ENCODE peak calls at places on chromosomes 16 and 17, in five cellular contexts. One of them, this sample, is unnamed.

GRCh38 chr16:4344659-4345438 is 6.3 kb downstream of the PAM16 start:
- DNase-seq in colonic mucosa: no peak
- DNase-seq in psoas muscle: no peak
- DNase-seq in GM23338: no peak
- DNase-seq in mucosa of descending colon: no peak
- DNase-seq in this sample: no peak

GRCh38 chr16:70589998-70590471 is 56.3 kb upstream of the IL34 start:
- DNase-seq in colonic mucosa: no peak
- DNase-seq in psoas muscle: no peak
- DNase-seq in GM23338: peak; percentile 45
- DNase-seq in mucosa of descending colon: no peak
- DNase-seq in this sample: peak; percentile 82

GRCh38 chr16:64910351-64910750 is 211.5 kb downstream of the CDH11 start:
- DNase-seq in colonic mucosa: peak; percentile 18
- DNase-seq in psoas muscle: peak; percentile 49
- DNase-seq in GM23338: peak; percentile 44
- DNase-seq in mucosa of descending colon: no peak
- DNase-seq in this sample: peak; percentile 69

GRCh38 chr17:80382446-80382845 is 32.5 kb upstream of the ENDOV start:
- DNase-seq in colonic mucosa: no peak
- DNase-seq in psoas muscle: no peak
- DNase-seq in GM23338: no peak
- DNase-seq in mucosa of descending colon: no peak
- DNase-seq in this sample: no peak

GRCh38 chr16:25633549-25633948 is 58.2 kb upstream of the HS3ST4 start:
- DNase-seq in colonic mucosa: no peak
- DNase-seq in psoas muscle: no peak
- DNase-seq in GM23338: no peak
- DNase-seq in mucosa of descending colon: no peak
- DNase-seq in this sample: no peak

GRCh38 chr17:34443832-34444469 is 80.9 kb upstream of the CCL1 start:
- DNase-seq in colonic mucosa: no peak
- DNase-seq in psoas muscle: no peak
- DNase-seq in GM23338: peak; percentile 60
- DNase-seq in mucosa of descending colon: no peak
- DNase-seq in this sample: peak; percentile 13

GRCh38 chr16:54028013-54028412 is 258.6 kb downstream of the IRX3 start:
- DNase-seq in colonic mucosa: no peak
- DNase-seq in psoas muscle: no peak
- DNase-seq in GM23338: no peak
- DNase-seq in mucosa of descending colon: no peak
- DNase-seq in this sample: no peak

GRCh38 chr16:2895813-2896212 is 12.8 kb downstream of the FLYWCH2 start:
- DNase-seq in colonic mucosa: no peak
- DNase-seq in psoas muscle: no peak
- DNase-seq in GM23338: no peak
- DNase-seq in mucosa of descending colon: peak; percentile 7
- DNase-seq in this sample: no peak

GRCh38 chr17:59811209-59811608 is 81.5 kb downstream of the TUBD1 start:
- DNase-seq in colonic mucosa: no peak
- DNase-seq in psoas muscle: no peak
- DNase-seq in GM23338: no peak
- DNase-seq in mucosa of descending colon: no peak
- DNase-seq in this sample: no peak

GRCh38 chr17:59807892-59808509 is 84.7 kb downstream of the TUBD1 start:
- DNase-seq in colonic mucosa: no peak
- DNase-seq in psoas muscle: no peak
- DNase-seq in GM23338: no peak
- DNase-seq in mucosa of descending colon: no peak
- DNase-seq in this sample: peak; percentile 51

GRCh38 chr17:59812139-59812538 is 80.6 kb downstream of the TUBD1 start:
- DNase-seq in colonic mucosa: no peak
- DNase-seq in psoas muscle: no peak
- DNase-seq in GM23338: no peak
- DNase-seq in mucosa of descending colon: no peak
- DNase-seq in this sample: no peak

GRCh38 chr17:59814685-59815084 is 78.1 kb downstream of the TUBD1 start:
- DNase-seq in colonic mucosa: no peak
- DNase-seq in psoas muscle: no peak
- DNase-seq in GM23338: no peak
- DNase-seq in mucosa of descending colon: no peak
- DNase-seq in this sample: no peak

GRCh38 chr17:59810894-59811153 is 81.9 kb downstream of the TUBD1 start:
- DNase-seq in colonic mucosa: no peak
- DNase-seq in psoas muscle: no peak
- DNase-seq in GM23338: peak; percentile 37
- DNase-seq in mucosa of descending colon: no peak
- DNase-seq in this sample: peak; percentile 42
- H3K4me1 ChIP-seq in colonic mucosa: no peaks in the 10 kb centered on the region
- H3K4me1 ChIP-seq in psoas muscle: peaks cover 5% of the 10 kb centered on the region
- H3K4me1 ChIP-seq in GM23338: peaks cover 3% of the 10 kb centered on the region
- H3K4me1 ChIP-seq in mucosa of descending colon: no peaks in the 10 kb centered on the region
- H3K4me1 ChIP-seq in this sample: peaks cover 49% of the 10 kb centered on the region

DNA sequence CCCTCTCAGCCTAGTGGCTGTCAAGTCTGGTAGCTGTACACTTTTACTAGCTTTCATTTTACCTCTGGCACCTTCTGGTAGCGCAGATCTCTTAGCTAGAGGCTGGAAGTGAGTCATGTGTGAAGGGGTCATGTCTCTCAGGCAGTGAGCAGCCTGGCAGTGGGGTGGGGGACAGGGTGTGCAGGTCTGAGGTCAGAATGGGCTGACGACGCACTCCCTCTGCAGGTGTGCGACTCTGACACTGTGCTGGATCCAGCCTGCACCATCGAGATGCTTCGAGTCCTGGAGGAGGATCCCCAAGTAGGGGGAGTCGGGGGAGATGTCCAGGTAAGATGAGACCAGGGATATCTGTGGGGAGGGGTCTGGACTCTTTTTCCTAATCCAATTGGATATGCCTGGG is 7.8 kb downstream of the HAS3 start:
- DNase-seq in colonic mucosa: no peak
- DNase-seq in psoas muscle: no peak
- DNase-seq in GM23338: no peak
- DNase-seq in mucosa of descending colon: no peak
- DNase-seq in this sample: no peak
- H3K36me3 ChIP-seq in colonic mucosa: no peaks in the 10 kb centered on the region
- H3K36me3 ChIP-seq in psoas muscle: peaks cover 59% of the 10 kb centered on the region
- H3K36me3 ChIP-seq in GM23338: peaks cover 69% of the 10 kb centered on the region
- H3K36me3 ChIP-seq in mucosa of descending colon: no peaks in the 10 kb centered on the region
- H3K36me3 ChIP-seq in this sample: peaks cover 39% of the 10 kb centered on the region

GRCh38 chr17:16002708-16003265 is 3.2 kb downstream of the TTC19 start:
- DNase-seq in colonic mucosa: no peak
- DNase-seq in psoas muscle: no peak
- DNase-seq in GM23338: no peak
- DNase-seq in mucosa of descending colon: no peak
- DNase-seq in this sample: no peak

GRCh38 chr17:15999141-15999973 is at the start of the genes TTC19 and ZSWIM7:
- DNase-seq in colonic mucosa: peak; percentile 98
- DNase-seq in psoas muscle: peak; percentile 98
- DNase-seq in GM23338: peak; percentile 97
- DNase-seq in mucosa of descending colon: peak; percentile 99
- DNase-seq in this sample: peak; percentile 96

GRCh38 chr17:16001498-16001897 is 1.9 kb downstream of the TTC19 start:
- DNase-seq in colonic mucosa: no peak
- DNase-seq in psoas muscle: no peak
- DNase-seq in GM23338: no peak
- DNase-seq in mucosa of descending colon: no peak
- DNase-seq in this sample: no peak

GRCh38 chr17:15998031-15998574 is 1.4 kb downstream of the ZSWIM7 start:
- DNase-seq in colonic mucosa: no peak
- DNase-seq in psoas muscle: no peak
- DNase-seq in GM23338: no peak
- DNase-seq in mucosa of descending colon: no peak
- DNase-seq in this sample: peak; percentile 19

DNA sequence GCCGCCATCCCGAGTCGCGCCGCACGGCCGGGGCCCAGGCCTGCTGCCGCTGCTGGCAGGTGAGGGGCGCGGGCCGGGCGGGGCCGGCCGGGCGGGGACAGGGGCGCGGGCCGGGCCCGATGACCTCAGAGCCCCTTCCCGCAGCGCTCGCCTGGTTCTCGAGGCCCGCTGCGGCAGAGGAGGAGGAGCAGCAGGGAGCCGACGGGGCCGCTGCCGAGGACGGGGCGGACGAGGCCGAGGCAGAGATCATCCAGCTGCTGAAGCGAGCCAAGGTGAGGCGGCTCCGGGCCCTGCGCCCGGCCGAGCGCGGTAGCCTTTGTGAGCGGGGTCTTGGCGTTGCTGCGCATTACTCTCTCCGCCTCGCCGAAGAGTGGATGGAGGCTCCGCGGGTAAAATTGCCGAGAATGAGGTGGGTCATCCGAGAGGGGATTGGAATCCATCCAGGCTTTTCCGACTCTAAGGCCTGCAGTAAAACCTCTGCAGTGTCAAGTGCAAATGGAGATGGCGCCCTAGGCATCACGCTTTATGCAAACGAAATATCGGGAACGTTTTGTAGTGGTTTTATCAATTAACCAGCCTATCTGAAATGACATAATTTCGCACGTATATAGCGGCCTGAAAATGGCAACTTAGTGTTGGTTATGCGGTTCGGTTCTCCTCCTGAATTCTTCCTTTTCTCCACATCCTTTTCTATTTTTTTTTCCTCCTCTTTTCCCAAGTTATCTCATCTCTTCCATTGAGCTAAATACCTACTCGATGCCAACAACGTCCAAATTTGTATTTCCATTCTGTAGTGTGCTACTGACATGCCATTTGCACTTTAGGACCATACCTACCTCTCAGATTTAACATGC is 577 bp downstream of the TTC19 start:
- DNase-seq in colonic mucosa: no peak
- DNase-seq in psoas muscle: no peak
- DNase-seq in GM23338: peak; percentile 73
- DNase-seq in mucosa of descending colon: no peak
- DNase-seq in this sample: peak; percentile 69
- H3K4me3 ChIP-seq in colonic mucosa: peak overlapping the region; percentile 78
- H3K4me3 ChIP-seq in psoas muscle: peak overlapping the region; percentile 80
- H3K4me3 ChIP-seq in GM23338: peak overlapping the region; percentile 91
- H3K4me3 ChIP-seq in mucosa of descending colon: peak overlapping the region; percentile 58
- H3K4me3 ChIP-seq in this sample: peak overlapping the region; percentile 81

DNA sequence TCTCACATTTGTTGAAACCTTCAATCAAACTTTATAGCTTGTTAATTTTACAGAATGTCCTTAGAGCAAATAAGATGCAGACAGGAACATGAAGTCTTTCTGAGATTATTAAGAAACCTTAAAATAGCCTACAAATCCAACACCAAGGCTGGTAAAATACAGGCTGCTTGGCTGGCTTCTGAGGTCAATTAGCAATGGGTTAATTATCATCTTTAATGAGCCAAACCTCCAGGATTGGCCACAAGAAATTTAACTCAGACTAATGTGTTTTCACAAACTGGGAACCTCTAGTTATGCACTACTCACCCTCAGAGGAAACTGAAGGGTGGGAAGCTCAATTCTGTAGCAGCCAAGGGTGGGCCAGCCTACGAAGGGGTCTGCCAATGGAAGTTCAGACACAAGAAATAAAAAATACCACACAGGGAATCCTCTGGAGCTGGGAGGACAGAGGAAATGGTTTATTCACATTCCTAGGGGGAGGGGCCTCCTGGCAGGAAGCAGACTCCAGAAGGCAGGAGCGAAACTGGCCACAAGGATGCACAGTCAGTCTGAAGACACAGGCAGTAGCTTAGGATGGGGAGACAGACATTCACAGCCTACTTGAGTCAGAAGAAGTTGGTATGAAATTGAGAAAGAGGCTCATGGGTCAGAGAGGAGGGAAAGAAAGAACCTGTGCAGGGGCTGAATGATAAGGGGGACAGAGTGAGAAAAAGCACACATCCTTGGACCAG is 36.1 kb downstream of the HIC1 start:
- DNase-seq in colonic mucosa: peak; percentile 49
- DNase-seq in psoas muscle: peak; percentile 67
- DNase-seq in GM23338: peak; percentile 89
- DNase-seq in mucosa of descending colon: peak; percentile 51
- DNase-seq in this sample: peak; percentile 90
- H3K4me1 ChIP-seq in colonic mucosa: peaks cover 17% of the 10 kb centered on the region
- H3K4me1 ChIP-seq in psoas muscle: peaks cover 39% of the 10 kb centered on the region
- H3K4me1 ChIP-seq in GM23338: peaks cover 23% of the 10 kb centered on the region
- H3K4me1 ChIP-seq in mucosa of descending colon: peaks cover 25% of the 10 kb centered on the region
- H3K4me1 ChIP-seq in this sample: peaks cover 49% of the 10 kb centered on the region

DNA sequence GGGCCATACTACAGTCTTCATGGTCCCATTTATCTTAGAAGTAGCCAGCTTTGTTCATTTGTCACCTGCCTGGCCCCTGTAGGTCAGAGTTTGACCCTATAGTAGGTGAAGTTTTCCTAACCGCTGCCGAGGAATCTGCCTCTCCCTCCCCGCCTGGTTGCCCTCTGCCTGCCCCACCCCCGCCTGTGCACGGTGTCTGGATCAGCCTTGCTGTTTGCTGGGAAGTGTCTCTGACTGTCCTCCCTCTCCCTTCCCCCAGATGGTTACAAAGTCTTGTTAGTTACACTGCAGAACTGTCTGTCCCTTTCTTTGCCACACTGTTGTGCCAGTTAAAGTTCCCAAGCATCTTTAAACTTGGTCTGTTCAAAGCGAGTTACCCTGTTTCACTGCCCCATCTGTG is 5.7 kb downstream of the UBFD1 start:
- DNase-seq in colonic mucosa: no peak
- DNase-seq in psoas muscle: peak; percentile 29
- DNase-seq in GM23338: no peak
- DNase-seq in mucosa of descending colon: no peak
- DNase-seq in this sample: no peak
- H3K36me3 ChIP-seq in colonic mucosa: peaks cover 23% of the 10 kb centered on the region
- H3K36me3 ChIP-seq in psoas muscle: peaks cover 92% of the 10 kb centered on the region
- H3K36me3 ChIP-seq in GM23338: peaks cover 67% of the 10 kb centered on the region
- H3K36me3 ChIP-seq in mucosa of descending colon: no peaks in the 10 kb centered on the region
- H3K36me3 ChIP-seq in this sample: peaks cover 86% of the 10 kb centered on the region

DNA sequence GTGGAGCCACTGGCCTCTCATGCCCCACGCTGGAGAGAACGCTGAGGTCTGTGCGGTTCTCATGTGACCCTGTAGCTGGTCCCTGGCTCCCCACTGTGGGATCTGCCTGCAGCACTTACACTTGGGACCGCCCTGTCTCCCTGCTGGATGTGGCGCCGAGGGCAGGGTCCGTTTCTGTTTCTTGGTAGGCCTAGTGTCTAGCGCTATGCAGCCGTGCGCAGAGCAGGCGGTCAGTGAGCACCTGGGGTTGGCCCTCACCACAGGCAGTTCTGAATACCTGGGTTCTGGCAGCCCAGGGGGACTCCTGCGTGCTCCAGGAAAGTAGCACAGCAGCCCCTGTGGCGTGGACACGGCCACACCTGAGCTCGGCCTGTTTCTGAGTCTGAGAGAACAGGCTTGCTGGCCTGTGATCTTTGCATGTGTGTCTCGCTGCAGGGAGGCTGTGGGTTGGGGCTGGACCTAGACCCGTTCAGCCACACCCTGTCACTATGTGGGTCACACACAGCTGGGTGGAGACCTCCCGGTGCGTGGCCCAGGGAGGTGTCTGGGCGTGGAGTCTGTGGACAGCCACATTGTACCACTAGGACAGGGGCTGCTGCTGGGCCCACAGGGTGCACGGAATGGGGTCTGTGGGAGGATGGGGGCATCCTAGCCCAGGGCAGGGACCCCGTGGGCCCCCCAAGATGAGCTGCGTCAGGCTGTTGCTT is 2.8 kb downstream of the CAPN15 start:
- DNase-seq in colonic mucosa: no peak
- DNase-seq in psoas muscle: no peak
- DNase-seq in GM23338: no peak
- DNase-seq in mucosa of descending colon: peak; percentile 69
- DNase-seq in this sample: no peak
- H3K4me3 ChIP-seq in colonic mucosa: no peak overlapping the region
- H3K4me3 ChIP-seq in psoas muscle: peak overlapping the region; percentile 87
- H3K4me3 ChIP-seq in GM23338: no peak overlapping the region
- H3K4me3 ChIP-seq in mucosa of descending colon: no peak overlapping the region
- H3K4me3 ChIP-seq in this sample: peak overlapping the region; percentile 94

GRCh38 chr16:85607331-85607765 is 5.8 kb upstream of the GSE1 start:
- DNase-seq in colonic mucosa: peak; percentile 52
- DNase-seq in psoas muscle: no peak
- DNase-seq in GM23338: peak; percentile 95
- DNase-seq in mucosa of descending colon: peak; percentile 67
- DNase-seq in this sample: no peak
- H3K4me1 ChIP-seq in colonic mucosa: peaks cover 29% of the 10 kb centered on the region
- H3K4me1 ChIP-seq in psoas muscle: peaks cover 38% of the 10 kb centered on the region
- H3K4me1 ChIP-seq in GM23338: peaks cover 63% of the 10 kb centered on the region
- H3K4me1 ChIP-seq in mucosa of descending colon: peaks cover 60% of the 10 kb centered on the region
- H3K4me1 ChIP-seq in this sample: peaks cover 17% of the 10 kb centered on the region

GRCh38 chr16:31913668-31914067 is 40.1 kb downstream of the ZNF267 start:
- DNase-seq in colonic mucosa: no peak
- DNase-seq in psoas muscle: no peak
- DNase-seq in GM23338: no peak
- DNase-seq in mucosa of descending colon: no peak
- DNase-seq in this sample: no peak
- H3K36me3 ChIP-seq in colonic mucosa: peaks cover 24% of the 10 kb centered on the region
- H3K36me3 ChIP-seq in psoas muscle: peaks cover 30% of the 10 kb centered on the region
- H3K36me3 ChIP-seq in GM23338: peaks cover 42% of the 10 kb centered on the region
- H3K36me3 ChIP-seq in mucosa of descending colon: peaks cover 33% of the 10 kb centered on the region
- H3K36me3 ChIP-seq in this sample: peaks cover 92% of the 10 kb centered on the region